ENCODE peak calls at places on chromosomes 4 and X, in seven cellular contexts. Y is lung, S is adrenal gland, V is RWPE2, X is suprapubic skin, H is A549, L is OCI-LY7. T is an unnamed sample. For H3K4me1, the result is how much of the 10 kb centered on the place peaks cover.

GRCh38 chr4:5810770-5811430 is 82.0 kb downstream of the CRMP1 start:
- DNase-seq in Y (no peak), S (no peak), V (no peak), X (no peak), H (no peak), L (no peak), T (no peak)

GRCh38 chr4:19958849-19959248 is 292.9 kb upstream of the SLIT2 start:
- DNase-seq in Y (no peak), S (no peak), V (no peak), X (no peak), H (no peak), L (no peak), T (no peak)

GRCh38 chr4:156475322-156475721 is 496.3 kb downstream of the PDGFC start:
- DNase-seq in Y (no peak), S (peak), V (no peak), X (no peak), H (peak), L (no peak), T (no peak)

GRCh38 chrX:43557792-43558191 is 98.3 kb upstream of the MAOA start:
- DNase-seq in Y (peak), S (peak), V (no peak), X (no peak), H (peak), L (peak), T (peak)

GRCh38 chr4:98963538-98964433 is 31.7 kb upstream of the METAP1 start:
- DNase-seq in Y (no peak), S (no peak), V (no peak), X (no peak), H (no peak), L (no peak), T (no peak)

GRCh38 chr4:40228497-40229365 is 31.9 kb downstream of the RHOH start:
- DNase-seq in Y (no peak), S (no peak), V (no peak), X (no peak), H (peak), L (no peak), T (no peak)

GRCh38 chr4:133694416-133694815 is 507.2 kb downstream of the PABPC4L start:
- DNase-seq in Y (no peak), S (no peak), V (no peak), X (no peak), H (no peak), L (no peak), T (no peak)

GRCh38 chrX:74179499-74179898 is 124.5 kb upstream of the ZCCHC13 start:
- DNase-seq in Y (no peak), S (no peak), V (no peak), X (no peak), H (no peak), L (no peak), T (no peak)

GRCh38 chr4:5045099-5045498 is 6.2 kb upstream of the STK32B start:
- DNase-seq in Y (no peak), S (peak), V (no peak), X (no peak), H (no peak), L (peak), T (no peak)

GRCh38 chr4:3829954-3830773 is 64.0 kb downstream of the ADRA2C start:
- DNase-seq in Y (no peak), S (no peak), V (no peak), X (no peak), H (no peak), L (no peak), T (no peak)

GRCh38 chr4:139975830-139976272 is 178.1 kb downstream of the MAML3 start:
- DNase-seq in Y (peak), S (peak), V (no peak), X (no peak), H (no peak), L (peak), T (peak)

GRCh38 chr4:139978692-139979091 is 175.3 kb downstream of the MAML3 start:
- DNase-seq in Y (no peak), S (no peak), V (no peak), X (no peak), H (no peak), L (peak), T (no peak)

GRCh38 chr4:139973015-139973414 is 181.0 kb downstream of the MAML3 start:
- DNase-seq in Y (no peak), S (no peak), V (no peak), X (no peak), H (no peak), L (no peak), T (no peak)

GRCh38 chr4:139973611-139974010 is 180.4 kb downstream of the MAML3 start:
- DNase-seq in Y (no peak), S (no peak), V (no peak), X (no peak), H (no peak), L (no peak), T (no peak)

GRCh38 chr4:139977838-139978604 is 176.0 kb downstream of the MAML3 start:
- DNase-seq in Y (peak), S (no peak), V (no peak), X (no peak), H (no peak), L (no peak), T (no peak)
- H3K4me1 ChIP-seq in Y (under half), S (under half), V (under half), X (under half), H (under half), L (under half), T (under half)

DNA sequence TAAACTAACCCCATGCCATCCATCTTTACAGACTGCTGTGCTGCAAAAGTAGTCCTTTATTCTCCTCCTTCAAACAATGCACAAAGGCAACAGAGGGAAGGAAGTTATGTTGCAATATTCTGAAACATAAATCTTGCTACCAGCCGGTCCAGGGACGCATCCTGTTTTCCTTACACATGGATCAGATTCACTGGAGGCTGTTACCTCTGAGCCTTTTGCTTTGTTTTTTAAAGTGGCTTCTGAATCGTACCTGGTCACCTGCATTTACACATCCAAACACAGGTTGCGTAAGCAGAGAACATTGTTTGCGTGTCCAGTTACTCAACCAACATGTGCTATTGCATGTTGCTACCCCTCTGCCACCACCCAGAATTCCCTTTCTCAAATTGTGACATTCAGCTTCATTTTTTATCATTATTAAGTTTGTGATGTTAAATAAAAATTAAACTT is 8.8 kb downstream of the PPARGC1A start:
- DNase-seq in Y (no peak), S (peak), V (no peak), X (no peak), H (no peak), L (no peak), T (no peak)
- H3K4me1 ChIP-seq in Y (under half), S (under half), V (under half), X (under half), H (under half), L (under half), T (under half)

DNA sequence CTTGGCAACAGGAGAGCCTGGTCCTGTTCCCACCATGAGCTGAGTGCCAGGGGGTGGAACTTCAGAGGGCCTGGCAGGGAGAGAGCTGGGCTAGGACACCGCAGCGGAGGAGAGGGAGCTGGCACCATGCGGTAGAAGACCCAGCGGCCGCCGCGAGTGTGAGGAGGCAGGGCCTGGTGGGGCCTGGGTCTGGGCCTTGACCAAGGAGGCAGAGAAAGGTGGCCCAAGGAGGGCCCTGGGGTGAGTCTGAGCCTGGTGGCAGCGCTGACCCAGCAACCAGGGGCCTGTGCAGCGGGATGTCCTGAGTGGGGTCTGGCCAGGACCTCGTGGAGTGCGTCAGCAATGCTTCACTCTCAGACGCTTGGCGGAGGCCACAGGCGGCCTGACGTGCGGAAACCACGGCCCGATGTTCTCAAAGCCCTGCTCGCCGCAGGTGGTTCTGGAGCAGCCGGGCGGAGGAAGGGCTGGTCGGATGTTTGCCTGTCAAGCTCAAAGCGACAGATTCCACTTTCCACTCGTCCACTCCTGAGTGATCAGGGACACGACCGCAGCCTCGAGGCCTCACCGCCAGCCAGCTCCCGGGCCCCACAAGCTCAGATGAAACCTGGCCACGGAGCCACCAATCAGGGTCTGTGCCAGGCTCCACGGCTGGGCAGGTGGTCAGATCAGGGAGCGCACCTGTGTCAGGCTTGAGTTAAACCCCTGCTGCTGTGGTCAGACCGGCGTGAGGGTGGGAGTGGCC is 20.8 kb downstream of the ATP5ME start:
- DNase-seq in Y (no peak), S (no peak), V (peak), X (no peak), H (no peak), L (no peak), T (no peak)
- H3K4me1 ChIP-seq in Y (under half), S (under half), V (under half), X (under half), H (under half), L (under half), T (under half)

GRCh38 chrX:51440365-51440764 is 56.0 kb downstream of the NUDT11 start:
- DNase-seq in Y (no peak), S (no peak), V (no peak), X (no peak), H (no peak), L (no peak), T (no peak)
- H3K4me1 ChIP-seq in Y (under half), S (under half), V (under half), X (under half), H (under half), L (under half), T (under half)

GRCh38 chr4:168614316-168615057 is 117.6 kb downstream of the PALLD start:
- DNase-seq in Y (no peak), S (no peak), V (no peak), X (no peak), H (no peak), L (no peak), T (no peak)
- H3K4me1 ChIP-seq in Y (under half), S (under half), V (under half), X (under half), H (half or more), L (under half), T (under half)

DNA sequence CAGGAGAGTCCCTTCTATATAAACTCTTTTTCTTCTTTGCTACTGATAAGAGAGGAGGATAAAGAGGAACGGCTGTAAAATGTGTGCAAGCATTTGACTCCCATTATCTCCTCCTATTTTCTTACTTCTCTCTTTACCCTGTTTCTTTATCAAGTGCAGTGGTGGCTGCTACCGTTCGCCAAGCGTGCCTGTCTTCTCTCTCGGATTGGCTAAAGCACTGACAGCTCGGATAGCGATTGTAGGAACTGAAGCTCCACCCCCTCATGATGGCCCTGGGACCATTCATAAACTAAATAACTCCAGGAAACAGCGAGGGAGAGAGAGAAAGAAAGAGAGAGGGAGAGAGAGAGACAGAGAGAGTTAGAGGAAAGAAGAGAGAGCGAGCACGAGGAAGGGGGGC is 340 bp upstream of the MAB21L2 start:
- DNase-seq in Y (no peak), S (no peak), V (no peak), X (no peak), H (no peak), L (no peak), T (no peak)
- H3K4me1 ChIP-seq in Y (under half), S (under half), V (under half), X (under half), H (under half), L (under half), T (under half)

DNA sequence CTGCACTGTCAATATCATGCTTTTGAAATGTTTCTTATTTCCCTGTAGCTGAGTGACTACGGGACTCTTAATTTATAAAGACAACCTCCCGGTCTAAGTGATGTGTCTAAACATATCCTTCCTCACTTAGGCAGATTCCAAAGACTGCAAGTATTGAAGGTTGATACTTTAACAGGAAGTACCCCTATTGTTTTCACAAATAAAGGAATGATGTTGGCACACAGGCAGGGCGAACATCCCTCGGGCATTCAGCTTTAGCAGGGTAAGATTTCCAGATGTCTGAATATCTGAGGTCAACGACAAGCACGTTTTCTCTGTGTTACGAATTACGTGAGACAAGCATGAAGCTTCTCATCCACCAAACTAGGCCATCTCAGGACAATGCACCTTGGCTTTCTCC is 638.0 kb upstream of the FRG1 start:
- DNase-seq in Y (no peak), S (no peak), V (no peak), X (no peak), H (no peak), L (no peak), T (no peak)
- H3K4me1 ChIP-seq in Y (under half), S (under half), V (under half), X (under half), H (under half), L (under half), T (under half)

DNA sequence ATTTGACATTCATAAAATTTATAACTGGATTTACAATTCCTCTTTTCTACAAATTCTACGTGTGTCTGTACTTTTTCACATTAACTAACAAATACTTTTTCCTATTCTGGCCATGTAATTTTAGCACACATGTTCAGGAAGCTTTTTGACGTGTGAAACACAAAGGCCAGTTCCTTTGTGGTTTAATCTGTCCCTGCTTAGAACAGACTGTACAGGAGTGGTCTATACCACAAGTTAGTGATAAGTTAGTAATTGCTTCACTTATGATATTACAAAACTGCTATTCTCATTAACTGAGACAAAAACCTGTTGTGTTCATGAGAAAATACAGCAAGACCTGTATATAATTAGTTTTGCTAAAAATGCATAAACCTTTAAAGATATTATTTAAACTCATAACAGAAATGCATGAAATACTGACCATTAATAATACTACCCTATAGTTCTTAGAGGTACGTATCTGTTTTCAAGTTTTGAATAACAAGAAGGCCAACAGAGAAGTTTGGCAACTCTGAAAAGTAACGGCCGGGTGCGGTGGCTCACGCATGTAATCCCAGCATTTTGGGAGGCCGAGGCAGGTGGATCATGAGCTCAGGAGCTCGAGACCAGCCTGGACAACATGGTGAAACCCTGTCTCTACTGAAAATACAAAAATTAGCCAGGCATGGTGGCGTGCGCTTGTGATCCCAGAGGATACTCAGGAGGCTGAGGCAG is 13.7 kb upstream of the AREG start:
- DNase-seq in Y (no peak), S (no peak), V (no peak), X (no peak), H (no peak), L (no peak), T (no peak)
- H3K4me1 ChIP-seq in Y (under half), S (under half), V (half or more), X (under half), H (under half), L (under half), T (under half)